ENCODE peak calls at places on chromosome 18, in four cellular contexts. V, Z, Y and O are unnamed samples.

GRCh38 chr18:73614812-73615211 is 532.8 kb downstream of the FBXO15 start:
- DNase-seq in V (no peak), Y (peak; percentile 83), Z (no peak), O (no peak)

GRCh38 chr18:75120521-75120920 is 88.4 kb downstream of the PTGR3 start:
- DNase-seq in V (no peak), Y (no peak), Z (no peak), O (no peak)

GRCh38 chr18:58194028-58194427 is 150.0 kb downstream of the NEDD4L start:
- DNase-seq in Y (no peak), V (peak; percentile 46), Z (no peak), O (no peak)

GRCh38 chr18:59787998-59788875 is 91.0 kb upstream of the CCBE1 start:
- DNase-seq in Z (no peak), Y (peak; percentile 54), V (peak; percentile 4), O (no peak)

GRCh38 chr18:51897884-51898283 is 442.1 kb upstream of the DCC start:
- DNase-seq in Z (no peak), V (no peak), Y (no peak), O (no peak)

GRCh38 chr18:11980148-11980554 is 1.2 kb upstream of the IMPA2 start:
- DNase-seq in Y (no peak), Z (no peak), V (no peak), O (no peak)

GRCh38 chr18:47492691-47493090 is 241.2 kb upstream of the SKOR2 start:
- DNase-seq in Y (no peak), V (no peak), Z (no peak), O (no peak)

GRCh38 chr18:29156531-29156930 is 979.6 kb upstream of the CDH2 start:
- DNase-seq in V (no peak), Z (no peak), Y (no peak), O (no peak)

GRCh38 chr18:8632386-8632785 is 23.1 kb downstream of the RAB12 start:
- DNase-seq in V (no peak), Y (no peak), Z (no peak), O (no peak)

GRCh38 chr18:6714027-6714426 is 15.5 kb upstream of the ARHGAP28 start:
- DNase-seq in Z (no peak), Y (no peak), V (no peak), O (no peak)

GRCh38 chr18:48799724-48800315 is 150.9 kb downstream of the SMAD7 start:
- DNase-seq in V (no peak), Y (no peak), Z (no peak), O (no peak)

GRCh38 chr18:62037989-62038778 is 145.4 kb upstream of the RNF152 start:
- DNase-seq in Y (no peak), V (no peak), Z (no peak), O (no peak)

GRCh38 chr18:62757399-62758010 is 42.2 kb downstream of the PHLPP1 start:
- DNase-seq in Z (no peak), V (no peak), Y (no peak), O (no peak)

GRCh38 chr18:75226956-75227316 is 16.3 kb downstream of the TSHZ1 start:
- DNase-seq in V (no peak), Z (no peak), Y (no peak), O (no peak)

GRCh38 chr18:48868468-48869466 is 82.0 kb downstream of the SMAD7 start:
- DNase-seq in V (no peak), Y (no peak), Z (peak; percentile 40), O (peak; percentile 40)

GRCh38 chr18:62954341-62954740 is 239.0 kb downstream of the PHLPP1 start:
- DNase-seq in Y (no peak), V (no peak), Z (no peak), O (no peak)

GRCh38 chr18:9535430-9535972 is 60.2 kb downstream of the RALBP1 start:
- DNase-seq in Y (no peak), Z (no peak), V (no peak), O (no peak)

GRCh38 chr18:34223164-34223892 is 1.4 kb downstream of the NOL4 start:
- DNase-seq in Y (no peak), Z (no peak), V (peak; percentile 1), O (no peak)

GRCh38 chr18:72869786-72870185 is 2.0 kb upstream of the NETO1 start:
- DNase-seq in Z (no peak), Y (no peak), V (no peak), O (no peak)

GRCh38 chr18:46320297-46320696 is 216.1 kb downstream of the HAUS1 start:
- DNase-seq in Z (no peak), V (peak; percentile 22), Y (no peak), O (no peak)

GRCh38 chr18:44041553-44042418 is 638.9 kb upstream of the SETBP1 start:
- DNase-seq in Y (no peak), Z (no peak), V (no peak), O (no peak)

GRCh38 chr18:8870528-8870927 is 165.2 kb downstream of the MTCL1 start:
- DNase-seq in V (no peak), Z (no peak), Y (no peak), O (no peak)

GRCh38 chr18:45671366-45671765 is 52.6 kb upstream of the SLC14A1 start:
- DNase-seq in Z (no peak), Y (no peak), V (no peak), O (no peak)

GRCh38 chr18:36127866-36128845 is 984 bp downstream of the SLC39A6 start:
- DNase-seq in V (peak; percentile 38), Z (no peak), Y (no peak), O (no peak)